ENCODE peak calls at places on chromosomes 16 and 17, in five cellular contexts. M is mesendoderm, B is IMR-90, U is H9, O is mesenchymal stem cell. G is an unnamed sample.

GRCh38 chr16:66677179-66677578 is 19.4 kb downstream of the CMTM4 start:
- DNase-seq in M (no peak), B (no peak), U (no peak), O (no peak), G (no peak)

GRCh38 chr16:85234310-85235235 is 122.3 kb upstream of the CIBAR2 start:
- DNase-seq in M (peak; percentile 98), B (peak; percentile 85), U (peak; percentile 97), O (peak; percentile 89), G (peak; percentile 91)

GRCh38 chr16:20049831-20050230 is 23.9 kb downstream of the GPR139 start:
- DNase-seq in M (no peak), B (no peak), U (no peak), O (no peak), G (no peak)

GRCh38 chr16:26672206-26672605 is 394.5 kb upstream of the C16orf82 start:
- DNase-seq in M (peak; percentile 12), B (no peak), U (no peak), O (no peak), G (no peak)

GRCh38 chr17:17685775-17686291 is 4.6 kb downstream of the RAI1 start:
- DNase-seq in M (peak; percentile 80), B (peak; percentile 91), U (peak; percentile 63), O (peak; percentile 95), G (no peak)

GRCh38 chr17:55607736-55608341 is 96.6 kb upstream of the SMIM36 start:
- DNase-seq in M (peak; percentile 33), B (peak; percentile 71), U (no peak), O (peak; percentile 86), G (no peak)

GRCh38 chr16:22194707-22195444 is 11.2 kb upstream of the EEF2K start:
- DNase-seq in M (no peak), B (no peak), U (no peak), O (no peak), G (no peak)

GRCh38 chr17:47726796-47727703 is 6.0 kb upstream of the TBX21 start:
- DNase-seq in M (peak; percentile 39), B (no peak), U (no peak), O (no peak), G (no peak)

GRCh38 chr17:57092779-57093178 is 7.7 kb downstream of the AKAP1 start:
- DNase-seq in M (no peak), B (no peak), U (no peak), O (no peak), G (no peak)

GRCh38 chr16:81831722-81832126 is 52.6 kb downstream of the PLCG2 start:
- DNase-seq in M (peak; percentile 43), B (no peak), U (peak; percentile 51), O (no peak), G (no peak)

GRCh38 chr17:45357364-45357997 is 40.7 kb upstream of the MAP3K14 start:
- DNase-seq in M (no peak), B (no peak), U (no peak), O (no peak), G (no peak)
- H3K23ac ChIP-seq in M (no peak overlapping the region), B (no peak overlapping the region), U (no peak overlapping the region), O (no peak overlapping the region), G (no peak overlapping the region)

GRCh38 chr17:511001-511690 is 158.5 kb upstream of the RPH3AL start:
- DNase-seq in M (no peak), B (peak; percentile 82), U (no peak), O (peak; percentile 69), G (no peak)

GRCh38 chr17:512926-513325 is 160.3 kb upstream of the RPH3AL start:
- DNase-seq in M (no peak), B (peak; percentile 11), U (no peak), O (peak; percentile 56), G (no peak)

GRCh38 chr17:510223-510917 is 157.8 kb upstream of the RPH3AL start:
- DNase-seq in M (no peak), B (peak; percentile 17), U (no peak), O (no peak), G (no peak)

GRCh38 chr17:511833-512251 is 159.2 kb upstream of the RPH3AL start:
- DNase-seq in M (no peak), B (peak; percentile 6), U (no peak), O (peak; percentile 44), G (no peak)

GRCh38 chr17:512311-512710 is 159.7 kb upstream of the RPH3AL start:
- DNase-seq in M (no peak), B (no peak), U (no peak), O (no peak), G (no peak)
- H3K27ac ChIP-seq in M (no peak overlapping the region), B (no peak overlapping the region), U (no peak overlapping the region), O (no peak overlapping the region), G (no peak overlapping the region)

DNA sequence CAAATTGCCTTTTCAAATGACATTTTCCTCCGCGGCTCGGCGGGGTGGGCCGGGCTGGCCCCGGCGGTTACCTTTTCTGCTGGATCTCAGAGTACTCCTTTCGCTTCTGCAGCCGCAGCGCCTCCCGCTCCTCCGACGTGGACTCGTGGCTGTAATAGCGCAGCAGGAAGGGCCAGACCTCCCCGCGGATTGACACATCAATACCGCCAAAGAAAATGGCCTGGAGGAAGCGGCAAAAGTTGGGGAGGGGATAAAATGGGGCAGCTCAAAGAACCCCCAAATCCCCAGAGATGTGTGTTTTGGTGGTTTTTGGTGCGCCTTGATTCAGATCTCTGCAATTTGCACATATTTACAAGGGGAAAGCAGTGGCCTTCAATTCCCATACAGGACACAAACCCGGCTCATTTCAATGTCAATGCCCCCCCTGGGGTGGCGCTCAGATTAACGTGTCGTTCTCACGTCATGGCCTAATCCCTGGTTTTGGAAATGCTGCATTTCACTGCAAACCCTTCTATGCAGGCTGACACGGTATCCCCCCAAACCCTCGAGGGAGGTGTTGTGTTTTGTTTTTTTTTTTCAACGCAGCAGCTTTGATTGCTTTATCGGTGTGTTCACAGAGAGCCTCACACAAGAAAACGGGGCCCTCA is 85.9 kb downstream of the TBC1D16 start:
- DNase-seq in M (peak; percentile 58), B (no peak), U (peak; percentile 91), O (no peak), G (peak; percentile 65)
- H3K4me2 ChIP-seq in M (peak overlapping the region; percentile 2), B (no peak overlapping the region), U (peak overlapping the region; percentile 48), O (no peak overlapping the region), G (peak overlapping the region; percentile 87)

DNA sequence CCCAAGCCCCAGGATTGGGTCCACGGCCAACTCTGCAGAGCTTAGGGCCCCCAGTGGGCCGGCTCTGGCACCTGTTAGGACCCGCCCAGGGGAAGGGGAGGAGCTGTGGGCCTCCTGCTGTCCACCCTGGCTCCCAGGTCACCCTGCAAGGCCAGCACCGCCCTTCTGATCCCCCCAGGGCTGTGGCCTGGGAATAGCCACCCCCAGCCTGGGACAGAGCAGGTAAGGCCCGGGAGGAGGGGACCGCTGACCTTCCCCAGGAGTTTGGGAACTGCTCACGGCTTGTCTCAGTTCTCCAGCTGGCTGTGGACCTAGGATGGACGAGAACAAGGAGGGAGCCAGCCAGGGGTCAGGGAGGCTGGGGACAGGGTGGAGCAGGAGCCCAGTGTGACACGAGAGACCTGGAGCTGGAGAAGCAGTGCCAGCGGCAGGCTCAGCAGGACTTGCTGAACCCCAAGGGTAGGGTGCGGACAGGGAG is 39.4 kb upstream of the SLC38A10 start:
- DNase-seq in M (no peak), B (no peak), U (peak; percentile 48), O (no peak), G (no peak)
- H3K23ac ChIP-seq in M (no peak overlapping the region), B (no peak overlapping the region), U (no peak overlapping the region), O (no peak overlapping the region), G (peak overlapping the region; percentile 75)

DNA sequence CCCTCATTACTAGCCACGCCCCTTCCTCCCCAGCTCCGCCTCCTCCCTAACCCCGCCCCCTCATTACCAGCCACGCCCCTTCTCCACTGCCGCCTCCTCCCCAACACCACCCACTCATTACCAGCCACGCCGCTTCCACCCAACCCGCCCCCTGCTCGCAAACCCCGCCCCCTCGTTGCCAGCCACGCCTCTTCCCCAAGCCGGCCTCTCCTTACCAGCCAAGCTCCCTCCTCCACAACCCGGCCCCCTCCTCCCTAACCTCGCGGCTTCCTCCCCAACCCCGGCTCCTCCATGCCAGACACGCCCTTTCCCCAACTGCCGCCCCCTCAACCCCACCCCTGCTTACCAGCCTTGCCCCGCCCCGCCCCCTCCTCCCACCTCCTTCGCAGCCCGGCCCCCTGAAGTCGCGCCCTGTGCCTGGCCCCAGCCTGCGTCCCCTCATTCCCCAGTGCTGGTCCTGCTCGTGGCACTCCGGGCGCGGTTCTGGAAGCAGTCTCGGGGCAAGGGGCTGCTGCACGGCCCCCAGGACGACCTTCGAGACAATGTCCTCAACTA is 7.2 kb downstream of the SLC22A31 start:
- DNase-seq in M (peak; percentile 91), B (peak; percentile 86), U (peak; percentile 96), O (peak; percentile 84), G (no peak)
- H3K27ac ChIP-seq in M (no peak overlapping the region), B (peak overlapping the region; percentile 18), U (no peak overlapping the region), O (no peak overlapping the region), G (no peak overlapping the region)

DNA sequence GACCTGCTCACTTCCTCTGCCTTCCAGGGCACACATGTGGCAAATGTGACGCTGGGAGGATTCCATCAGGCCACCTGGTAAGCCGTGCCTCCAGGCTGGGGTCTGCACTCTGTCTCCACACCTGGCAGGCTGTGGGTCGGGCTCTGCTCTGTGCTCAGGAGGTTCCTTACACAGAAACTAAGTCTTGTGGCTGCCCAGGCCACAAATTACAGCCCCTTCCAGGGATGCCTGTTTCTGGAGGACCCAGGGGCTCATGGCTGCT is 58.2 kb downstream of the RMI2 start:
- DNase-seq in M (no peak), B (no peak), U (no peak), O (no peak), G (no peak)
- H3K4me2 ChIP-seq in M (no peak overlapping the region), B (no peak overlapping the region), U (no peak overlapping the region), O (no peak overlapping the region), G (no peak overlapping the region)

GRCh38 chr17:37833237-37833859 is 88.5 kb upstream of the HNF1B start:
- DNase-seq in M (no peak), B (no peak), U (no peak), O (no peak), G (no peak)
- H3K23ac ChIP-seq in M (no peak overlapping the region), B (no peak overlapping the region), U (no peak overlapping the region), O (no peak overlapping the region), G (no peak overlapping the region)

DNA sequence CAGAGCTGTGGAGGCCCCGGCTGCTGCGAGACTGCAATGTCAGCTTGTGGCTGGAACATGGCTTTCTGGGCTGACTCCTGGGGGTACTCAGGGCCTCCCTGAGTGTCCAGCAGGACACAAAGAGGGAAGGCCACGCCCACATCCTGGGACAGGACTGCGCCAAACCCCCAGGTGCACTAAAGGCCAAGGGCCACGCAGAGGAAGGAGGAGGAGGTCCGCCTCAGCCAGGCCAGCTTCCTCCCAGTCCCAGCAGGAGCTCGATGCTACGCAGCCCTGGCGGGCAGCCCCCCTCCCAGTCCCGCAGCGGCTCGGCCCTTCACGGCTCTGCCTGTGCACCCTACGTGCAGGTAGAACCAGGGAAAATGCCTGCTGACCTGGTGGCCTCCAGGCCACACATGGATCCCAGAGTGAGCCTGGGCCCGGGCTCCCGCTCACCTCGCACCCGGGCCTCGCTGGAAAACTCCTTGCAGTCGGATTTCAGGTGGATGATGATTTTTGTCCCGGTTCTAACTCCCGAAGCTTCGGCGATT is 21.2 kb downstream of the DNASE1 start:
- DNase-seq in M (no peak), B (no peak), U (no peak), O (no peak), G (no peak)
- H3K27ac ChIP-seq in M (no peak overlapping the region), B (no peak overlapping the region), U (no peak overlapping the region), O (no peak overlapping the region), G (no peak overlapping the region)

G was measured in neuronal stem cell.